ENCODE peak calls at places on chromosomes 5 and 9, in six cellular contexts. K is aorta, B is colonic mucosa, Y is neuronal stem cell, R is Peyer's patch, Q is SK-N-SH. L is an unnamed sample.

GRCh38 chr5:74016373-74016772 is 390.4 kb downstream of the ARHGEF28 start:
- DNase-seq in K (no peak), B (no peak), Y (no peak), R (no peak), Q (no peak), L (no peak)

GRCh38 chr9:2395814-2396213 is 225.8 kb upstream of the VLDLR start:
- DNase-seq in K (no peak), B (no peak), Y (no peak), R (no peak), Q (no peak), L (no peak)

GRCh38 chr5:107469485-107469884 is 201.3 kb downstream of the EFNA5 start:
- DNase-seq in K (no peak), B (no peak), Y (no peak), R (no peak), Q (no peak), L (no peak)

GRCh38 chr5:170570492-170570891 is 66.7 kb downstream of the KCNIP1 start:
- DNase-seq in K (no peak), B (no peak), Y (no peak), R (no peak), Q (no peak), L (no peak)

GRCh38 chr5:65163698-65164097 is 318.0 kb downstream of the ADAMTS6 start:
- DNase-seq in K (no peak), B (no peak), Y (no peak), R (no peak), Q (no peak), L (no peak)

GRCh38 chr9:78325343-78325742 is 28.4 kb downstream of the PSAT1 start:
- DNase-seq in K (no peak), B (peak; percentile 40), Y (no peak), R (no peak), Q (peak; percentile 76), L (peak; percentile 84)

GRCh38 chr5:179266291-179267070 is 78.8 kb downstream of the ADAMTS2 start:
- DNase-seq in K (no peak), B (no peak), Y (no peak), R (no peak), Q (peak; percentile 6), L (no peak)

GRCh38 chr9:79682076-79682736 is 110.4 kb downstream of the TLE4 start:
- DNase-seq in K (no peak), B (no peak), Y (no peak), R (no peak), Q (no peak), L (peak; percentile 27)

GRCh38 chr5:171615201-171616001 is 170.2 kb upstream of the SMIM23 start:
- DNase-seq in K (no peak), B (no peak), Y (peak; percentile 38), R (no peak), Q (peak; percentile 48), L (peak; percentile 79)

GRCh38 chr5:78295035-78295961 is 800 bp upstream of the AP3B1 start:
- DNase-seq in K (peak; percentile 61), B (peak; percentile 69), Y (no peak), R (peak; percentile 67), Q (peak; percentile 29), L (peak; percentile 19)

GRCh38 chr9:84556556-84556955 is 113.0 kb upstream of the NTRK2 start:
- DNase-seq in K (no peak), B (no peak), Y (no peak), R (no peak), Q (no peak), L (no peak)

GRCh38 chr9:125651907-125652306 is 55.1 kb downstream of the MAPKAP1 start:
- DNase-seq in K (no peak), B (no peak), Y (no peak), R (no peak), Q (no peak), L (no peak)

GRCh38 chr9:73583590-73583989 is 431.9 kb downstream of the ANXA1 start:
- DNase-seq in K (no peak), B (no peak), Y (no peak), R (no peak), Q (no peak), L (no peak)

GRCh38 chr9:116873441-116873840 is 186.3 kb downstream of the TRIM32 start:
- DNase-seq in K (no peak), B (no peak), Y (no peak), R (no peak), Q (no peak), L (no peak)

GRCh38 chr5:40480392-40480791 is 199.3 kb upstream of the PTGER4 start:
- DNase-seq in K (no peak), B (no peak), Y (no peak), R (no peak), Q (no peak), L (no peak)

GRCh38 chr5:55577353-55578060 is 42.7 kb upstream of the PLPP1 start:
- DNase-seq in K (peak; percentile 65), B (no peak), Y (no peak), R (no peak), Q (no peak), L (no peak)

GRCh38 chr5:82164957-82165698 is 113.0 kb downstream of the RPS23 start:
- DNase-seq in K (no peak), B (no peak), Y (no peak), R (no peak), Q (no peak), L (peak; percentile 11)

GRCh38 chr5:122584411-122585110 is 190.3 kb upstream of the SNX2 start:
- DNase-seq in K (no peak), B (no peak), Y (no peak), R (no peak), Q (no peak), L (no peak)

GRCh38 chr5:1016476-1016875 is 7.9 kb downstream of the NKD2 start:
- DNase-seq in K (peak; percentile 22), B (no peak), Y (no peak), R (no peak), Q (no peak), L (no peak)

GRCh38 chr5:169272111-169272510 is 28.8 kb downstream of the SLIT3 start:
- DNase-seq in K (no peak), B (no peak), Y (no peak), R (no peak), Q (no peak), L (no peak)

GRCh38 chr9:81906656-81907055 is 21.6 kb upstream of the SPATA31D4 start:
- DNase-seq in K (no peak), B (no peak), Y (no peak), R (no peak), Q (no peak), L (peak; percentile 68)

GRCh38 chr5:33379757-33380156 is 61.0 kb upstream of the TARS1 start:
- DNase-seq in K (no peak), B (no peak), Y (peak; percentile 30), R (no peak), Q (no peak), L (peak; percentile 59)

GRCh38 chr5:173535976-173536639 is 80.3 kb downstream of the BOD1 start:
- DNase-seq in K (no peak), B (no peak), Y (no peak), R (no peak), Q (no peak), L (no peak)
- H3K27me3 ChIP-seq in K (no peaks in the 10 kb centered on the region), B (no peaks in the 10 kb centered on the region), Y (no peaks in the 10 kb centered on the region), R (no peaks in the 10 kb centered on the region), Q (no peaks in the 10 kb centered on the region), L (no peaks in the 10 kb centered on the region)

GRCh38 chr9:34584970-34585369 is 4.6 kb downstream of the CNTFR start:
- DNase-seq in K (peak; percentile 14), B (no peak), Y (no peak), R (no peak), Q (no peak), L (no peak)

GRCh38 chr9:34588671-34589370 is 703 bp downstream of the CNTFR start:
- DNase-seq in K (no peak), B (no peak), Y (no peak), R (no peak), Q (peak; percentile 69), L (no peak)

GRCh38 chr9:34585946-34586705 is 3.4 kb downstream of the CNTFR start:
- DNase-seq in K (peak; percentile 10), B (no peak), Y (no peak), R (no peak), Q (no peak), L (no peak)

GRCh38 chr9:34589371-34589655 is 211 bp downstream of the CNTFR start:
- DNase-seq in K (no peak), B (no peak), Y (no peak), R (no peak), Q (no peak), L (no peak)

DNA sequence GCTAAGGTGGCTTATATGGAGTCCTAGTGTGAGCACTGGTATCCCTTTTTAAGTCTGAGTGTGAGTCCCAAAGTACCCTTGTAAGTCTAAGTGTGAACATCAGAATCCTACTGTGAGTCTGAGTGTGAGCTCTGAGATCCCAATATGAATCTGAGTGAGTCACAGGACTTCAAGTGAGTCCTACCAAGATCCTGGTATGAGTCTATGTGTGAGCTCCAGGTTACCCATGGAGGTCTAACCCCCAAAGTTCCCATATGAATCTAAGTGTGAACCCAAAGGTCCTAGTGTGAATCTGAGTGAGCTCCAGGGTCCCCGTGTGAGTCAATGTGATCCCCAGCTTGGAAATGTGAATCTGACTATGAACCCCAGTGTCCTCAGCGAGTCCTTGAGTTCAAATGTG is 2.3 kb downstream of the CNTFR start:
- DNase-seq in K (no peak), B (no peak), Y (no peak), R (no peak), Q (no peak), L (no peak)
- H3K27me3 ChIP-seq in K (no peaks in the 10 kb centered on the region), B (peaks cover 47% of the 10 kb centered on the region), Y (peaks cover 55% of the 10 kb centered on the region), R (peaks cover 27% of the 10 kb centered on the region), Q (peaks cover 50% of the 10 kb centered on the region), L (peaks cover 34% of the 10 kb centered on the region)

GRCh38 chr9:131012023-131012334 is 3.0 kb downstream of the LAMC3 start:
- DNase-seq in K (no peak), B (no peak), Y (no peak), R (no peak), Q (no peak), L (peak; percentile 16)

GRCh38 chr9:131013015-131013755 is 4.2 kb downstream of the LAMC3 start:
- DNase-seq in K (no peak), B (no peak), Y (no peak), R (no peak), Q (no peak), L (no peak)

GRCh38 chr9:131013771-131014676 is 5.0 kb downstream of the LAMC3 start:
- DNase-seq in K (no peak), B (no peak), Y (no peak), R (no peak), Q (no peak), L (no peak)

GRCh38 chr9:131011274-131012022 is 2.5 kb downstream of the LAMC3 start:
- DNase-seq in K (no peak), B (no peak), Y (no peak), R (no peak), Q (peak; percentile 36), L (no peak)

DNA sequence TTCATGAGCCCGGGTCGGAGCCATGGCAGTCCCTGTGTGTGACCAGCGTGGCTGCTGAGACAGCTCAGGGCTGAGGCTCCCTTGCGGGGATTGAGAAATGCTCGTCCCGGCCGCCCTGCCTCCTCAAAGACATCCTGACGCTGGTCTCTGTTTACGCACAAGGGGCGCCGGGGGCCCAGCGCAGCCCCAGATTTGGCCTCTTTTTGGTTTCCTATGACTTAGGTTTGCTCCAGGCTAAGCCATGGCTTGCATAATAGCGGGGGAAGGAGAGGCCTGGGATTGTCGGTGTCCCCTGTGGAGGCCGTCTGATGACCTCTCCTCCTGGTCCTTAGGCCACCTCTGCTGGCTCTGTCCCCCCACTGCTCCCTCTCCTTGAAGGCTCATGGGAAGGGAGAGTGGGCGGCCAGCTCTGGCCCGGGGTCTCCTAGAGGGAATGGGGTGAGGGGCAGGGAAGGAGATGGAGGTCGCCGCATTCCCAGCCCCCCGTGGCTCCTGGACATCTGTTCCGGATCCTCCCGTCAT is 3.5 kb downstream of the LAMC3 start:
- DNase-seq in K (no peak), B (no peak), Y (no peak), R (no peak), Q (peak; percentile 23), L (no peak)
- H3K27me3 ChIP-seq in K (no peaks in the 10 kb centered on the region), B (peaks cover 24% of the 10 kb centered on the region), Y (peaks cover 26% of the 10 kb centered on the region), R (peaks cover 6% of the 10 kb centered on the region), Q (peaks cover 25% of the 10 kb centered on the region), L (peaks cover 13% of the 10 kb centered on the region)

GRCh38 chr9:99569840-99570239 is 251.8 kb upstream of the NR4A3 start:
- DNase-seq in K (no peak), B (no peak), Y (no peak), R (no peak), Q (no peak), L (no peak)
- H3K27me3 ChIP-seq in K (no peaks in the 10 kb centered on the region), B (no peaks in the 10 kb centered on the region), Y (no peaks in the 10 kb centered on the region), R (no peaks in the 10 kb centered on the region), Q (no peaks in the 10 kb centered on the region), L (no peaks in the 10 kb centered on the region)